ENCODE peak calls at places on chromosomes 13 and 19, in six cellular contexts. One of them, this sample, is unnamed.

GRCh38 chr19:17506745-17507144 is 4.7 kb upstream of the PGLS start:
- DNase-seq in PC-3: no peak
- DNase-seq in epithelial cell of esophagus: no peak
- DNase-seq in stimulated activated CD8-positive, alpha-beta memory T cell treated with anti-CD3 and anti-CD28 coated beads, Interleukin-7, amount 100 ng/mL, for 1 hour: no peak
- DNase-seq in iris pigment epithelial cell: no peak
- DNase-seq in AG09319: no peak
- DNase-seq in this sample: no peak

GRCh38 chr13:23427342-23428182 is 5.9 kb downstream of the SACS start:
- DNase-seq in AG09319: peak; percentile 59
- DNase-seq in stimulated activated CD8-positive, alpha-beta memory T cell treated with anti-CD3 and anti-CD28 coated beads, Interleukin-7, amount 100 ng/mL, for 1 hour: no peak
- DNase-seq in epithelial cell of esophagus: peak; percentile 87
- DNase-seq in PC-3: peak; percentile 92
- DNase-seq in iris pigment epithelial cell: peak; percentile 81
- DNase-seq in this sample: peak; percentile 93

GRCh38 chr13:113419531-113420183 is 33.6 kb downstream of the ADPRHL1 start:
- DNase-seq in iris pigment epithelial cell: no peak
- DNase-seq in stimulated activated CD8-positive, alpha-beta memory T cell treated with anti-CD3 and anti-CD28 coated beads, Interleukin-7, amount 100 ng/mL, for 1 hour: no peak
- DNase-seq in AG09319: no peak
- DNase-seq in epithelial cell of esophagus: no peak
- DNase-seq in PC-3: no peak
- DNase-seq in this sample: no peak

GRCh38 chr19:33385956-33386355 is 12.4 kb downstream of the CEBPG start:
- DNase-seq in iris pigment epithelial cell: no peak
- DNase-seq in epithelial cell of esophagus: no peak
- DNase-seq in AG09319: no peak
- DNase-seq in PC-3: no peak
- DNase-seq in stimulated activated CD8-positive, alpha-beta memory T cell treated with anti-CD3 and anti-CD28 coated beads, Interleukin-7, amount 100 ng/mL, for 1 hour: no peak
- DNase-seq in this sample: no peak

GRCh38 chr19:15367439-15367838 is 12.1 kb downstream of the AKAP8 start:
- DNase-seq in stimulated activated CD8-positive, alpha-beta memory T cell treated with anti-CD3 and anti-CD28 coated beads, Interleukin-7, amount 100 ng/mL, for 1 hour: no peak
- DNase-seq in PC-3: no peak
- DNase-seq in epithelial cell of esophagus: no peak
- DNase-seq in AG09319: no peak
- DNase-seq in iris pigment epithelial cell: no peak
- DNase-seq in this sample: no peak

GRCh38 chr19:47210689-47211316 is 20.2 kb downstream of the BBC3 start:
- DNase-seq in PC-3: peak; percentile 81
- DNase-seq in AG09319: peak; percentile 62
- DNase-seq in stimulated activated CD8-positive, alpha-beta memory T cell treated with anti-CD3 and anti-CD28 coated beads, Interleukin-7, amount 100 ng/mL, for 1 hour: peak; percentile 51
- DNase-seq in epithelial cell of esophagus: peak; percentile 74
- DNase-seq in iris pigment epithelial cell: peak; percentile 74
- DNase-seq in this sample: peak; percentile 62

GRCh38 chr19:29521291-29522075 is 4.3 kb upstream of the VSTM2B start:
- DNase-seq in AG09319: no peak
- DNase-seq in PC-3: no peak
- DNase-seq in epithelial cell of esophagus: no peak
- DNase-seq in iris pigment epithelial cell: no peak
- DNase-seq in stimulated activated CD8-positive, alpha-beta memory T cell treated with anti-CD3 and anti-CD28 coated beads, Interleukin-7, amount 100 ng/mL, for 1 hour: no peak
- DNase-seq in this sample: no peak

GRCh38 chr13:39317284-39317683 is 279.0 kb downstream of the NHLRC3 start:
- DNase-seq in stimulated activated CD8-positive, alpha-beta memory T cell treated with anti-CD3 and anti-CD28 coated beads, Interleukin-7, amount 100 ng/mL, for 1 hour: no peak
- DNase-seq in iris pigment epithelial cell: peak; percentile 79
- DNase-seq in epithelial cell of esophagus: peak; percentile 34
- DNase-seq in PC-3: peak; percentile 47
- DNase-seq in AG09319: no peak
- DNase-seq in this sample: peak; percentile 39

GRCh38 chr19:17794731-17795494 is at the start of gene B3GNT3:
- DNase-seq in PC-3: peak; percentile 94
- DNase-seq in AG09319: no peak
- DNase-seq in stimulated activated CD8-positive, alpha-beta memory T cell treated with anti-CD3 and anti-CD28 coated beads, Interleukin-7, amount 100 ng/mL, for 1 hour: no peak
- DNase-seq in iris pigment epithelial cell: no peak
- DNase-seq in epithelial cell of esophagus: peak; percentile 70
- DNase-seq in this sample: peak; percentile 49

GRCh38 chr13:112346173-112346898 is 29.8 kb upstream of the SPACA7 start:
- DNase-seq in stimulated activated CD8-positive, alpha-beta memory T cell treated with anti-CD3 and anti-CD28 coated beads, Interleukin-7, amount 100 ng/mL, for 1 hour: no peak
- DNase-seq in epithelial cell of esophagus: no peak
- DNase-seq in iris pigment epithelial cell: peak; percentile 2
- DNase-seq in AG09319: no peak
- DNase-seq in PC-3: no peak
- DNase-seq in this sample: no peak

GRCh38 chr19:53432088-53432661 is 391 bp downstream of the ZNF761 start:
- DNase-seq in iris pigment epithelial cell: peak; percentile 7
- DNase-seq in AG09319: no peak
- DNase-seq in stimulated activated CD8-positive, alpha-beta memory T cell treated with anti-CD3 and anti-CD28 coated beads, Interleukin-7, amount 100 ng/mL, for 1 hour: no peak
- DNase-seq in epithelial cell of esophagus: peak; percentile 34
- DNase-seq in PC-3: peak; percentile 9
- DNase-seq in this sample: peak; percentile 3

GRCh38 chr19:21151460-21151859 is 9.6 kb downstream of the ZNF431 start:
- DNase-seq in epithelial cell of esophagus: no peak
- DNase-seq in PC-3: no peak
- DNase-seq in AG09319: no peak
- DNase-seq in iris pigment epithelial cell: no peak
- DNase-seq in stimulated activated CD8-positive, alpha-beta memory T cell treated with anti-CD3 and anti-CD28 coated beads, Interleukin-7, amount 100 ng/mL, for 1 hour: no peak
- DNase-seq in this sample: no peak

GRCh38 chr13:52070929-52071523 is 46.5 kb downstream of the UTP14C start:
- DNase-seq in stimulated activated CD8-positive, alpha-beta memory T cell treated with anti-CD3 and anti-CD28 coated beads, Interleukin-7, amount 100 ng/mL, for 1 hour: no peak
- DNase-seq in AG09319: no peak
- DNase-seq in epithelial cell of esophagus: peak; percentile 52
- DNase-seq in PC-3: no peak
- DNase-seq in iris pigment epithelial cell: peak; percentile 31
- DNase-seq in this sample: peak; percentile 53

GRCh38 chr19:1901940-1902404 is 3.2 kb upstream of the ADAT3 start:
- DNase-seq in iris pigment epithelial cell: no peak
- DNase-seq in epithelial cell of esophagus: no peak
- DNase-seq in stimulated activated CD8-positive, alpha-beta memory T cell treated with anti-CD3 and anti-CD28 coated beads, Interleukin-7, amount 100 ng/mL, for 1 hour: no peak
- DNase-seq in PC-3: no peak
- DNase-seq in AG09319: no peak
- DNase-seq in this sample: no peak

GRCh38 chr13:113586661-113587479 is 2.3 kb downstream of the TFDP1 start:
- DNase-seq in epithelial cell of esophagus: no peak
- DNase-seq in stimulated activated CD8-positive, alpha-beta memory T cell treated with anti-CD3 and anti-CD28 coated beads, Interleukin-7, amount 100 ng/mL, for 1 hour: no peak
- DNase-seq in AG09319: no peak
- DNase-seq in iris pigment epithelial cell: no peak
- DNase-seq in PC-3: no peak
- DNase-seq in this sample: no peak

GRCh38 chr19:33306853-33307792 is 4.8 kb upstream of the CEBPA start:
- DNase-seq in epithelial cell of esophagus: no peak
- DNase-seq in stimulated activated CD8-positive, alpha-beta memory T cell treated with anti-CD3 and anti-CD28 coated beads, Interleukin-7, amount 100 ng/mL, for 1 hour: no peak
- DNase-seq in PC-3: no peak
- DNase-seq in iris pigment epithelial cell: no peak
- DNase-seq in AG09319: no peak
- DNase-seq in this sample: no peak

GRCh38 chr19:13881231-13881691 is 4.3 kb downstream of the NANOS3 start:
- DNase-seq in PC-3: no peak
- DNase-seq in epithelial cell of esophagus: no peak
- DNase-seq in iris pigment epithelial cell: no peak
- DNase-seq in stimulated activated CD8-positive, alpha-beta memory T cell treated with anti-CD3 and anti-CD28 coated beads, Interleukin-7, amount 100 ng/mL, for 1 hour: no peak
- DNase-seq in AG09319: no peak
- DNase-seq in this sample: no peak

GRCh38 chr13:100128373-100128772 is 39.5 kb downstream of the PCCA start:
- DNase-seq in AG09319: no peak
- DNase-seq in iris pigment epithelial cell: peak; percentile 69
- DNase-seq in PC-3: no peak
- DNase-seq in epithelial cell of esophagus: peak; percentile 40
- DNase-seq in stimulated activated CD8-positive, alpha-beta memory T cell treated with anti-CD3 and anti-CD28 coated beads, Interleukin-7, amount 100 ng/mL, for 1 hour: no peak
- DNase-seq in this sample: peak; percentile 26

GRCh38 chr13:42168497-42168896 is 103.5 kb upstream of the AKAP11 start:
- DNase-seq in iris pigment epithelial cell: no peak
- DNase-seq in AG09319: no peak
- DNase-seq in PC-3: no peak
- DNase-seq in epithelial cell of esophagus: no peak
- DNase-seq in stimulated activated CD8-positive, alpha-beta memory T cell treated with anti-CD3 and anti-CD28 coated beads, Interleukin-7, amount 100 ng/mL, for 1 hour: no peak
- DNase-seq in this sample: no peak